ENCODE peak calls at places on chromosome 2, in five cellular contexts. One of them, this sample, is unnamed.

GRCh38 chr2:109403841-109404201 is 209.9 kb downstream of the SEPTIN10 start:
- DNase-seq in IMR-90: peak
- DNase-seq in endodermal cell: no peak
- DNase-seq in fibroblast of lung: no peak
- DNase-seq in SK-N-SH: no peak
- DNase-seq in this sample: peak

GRCh38 chr2:16626497-16626896 is 39.1 kb downstream of the CYRIA start:
- DNase-seq in IMR-90: peak
- DNase-seq in endodermal cell: no peak
- DNase-seq in fibroblast of lung: peak
- DNase-seq in SK-N-SH: no peak
- DNase-seq in this sample: peak

GRCh38 chr2:228444156-228444555 is 262.7 kb upstream of the SPHKAP start:
- DNase-seq in IMR-90: no peak
- DNase-seq in endodermal cell: no peak
- DNase-seq in fibroblast of lung: no peak
- DNase-seq in SK-N-SH: no peak
- DNase-seq in this sample: no peak

GRCh38 chr2:241130316-241130715 is 19.0 kb downstream of the PASK start:
- DNase-seq in IMR-90: no peak
- DNase-seq in endodermal cell: no peak
- DNase-seq in fibroblast of lung: no peak
- DNase-seq in SK-N-SH: no peak
- DNase-seq in this sample: no peak

GRCh38 chr2:55966431-55967118 is 43.0 kb upstream of the EFEMP1 start:
- DNase-seq in IMR-90: peak
- DNase-seq in endodermal cell: no peak
- DNase-seq in fibroblast of lung: peak
- DNase-seq in SK-N-SH: no peak
- DNase-seq in this sample: peak

GRCh38 chr2:75464348-75464946 is 96.3 kb downstream of the EVA1A start:
- DNase-seq in IMR-90: peak
- DNase-seq in endodermal cell: peak
- DNase-seq in fibroblast of lung: peak
- DNase-seq in SK-N-SH: peak
- DNase-seq in this sample: peak

GRCh38 chr2:227228061-227228667 is 63.7 kb downstream of the COL4A3 start:
- DNase-seq in IMR-90: no peak
- DNase-seq in endodermal cell: peak
- DNase-seq in fibroblast of lung: no peak
- DNase-seq in SK-N-SH: peak
- DNase-seq in this sample: peak

GRCh38 chr2:129661942-129662341 is 317.5 kb upstream of the RAB6C start:
- DNase-seq in IMR-90: no peak
- DNase-seq in endodermal cell: no peak
- DNase-seq in fibroblast of lung: no peak
- DNase-seq in SK-N-SH: no peak
- DNase-seq in this sample: no peak

GRCh38 chr2:137133231-137133630 is 367.9 kb downstream of the THSD7B start:
- DNase-seq in IMR-90: no peak
- DNase-seq in endodermal cell: no peak
- DNase-seq in fibroblast of lung: no peak
- DNase-seq in SK-N-SH: no peak
- DNase-seq in this sample: no peak

GRCh38 chr2:217974389-217975005 is 28.3 kb downstream of the TNS1 start:
- DNase-seq in IMR-90: no peak
- DNase-seq in endodermal cell: no peak
- DNase-seq in fibroblast of lung: no peak
- DNase-seq in SK-N-SH: no peak
- DNase-seq in this sample: no peak

GRCh38 chr2:37984589-37984988 is 59.5 kb downstream of the RMDN2 start:
- DNase-seq in IMR-90: peak
- DNase-seq in endodermal cell: no peak
- DNase-seq in fibroblast of lung: peak
- DNase-seq in SK-N-SH: no peak
- DNase-seq in this sample: peak

GRCh38 chr2:86062043-86062442 is 43.6 kb downstream of the POLR1A start:
- DNase-seq in IMR-90: peak
- DNase-seq in endodermal cell: no peak
- DNase-seq in fibroblast of lung: peak
- DNase-seq in SK-N-SH: no peak
- DNase-seq in this sample: peak

GRCh38 chr2:11546072-11546471 is 12.2 kb downstream of the GREB1 start:
- DNase-seq in IMR-90: no peak
- DNase-seq in endodermal cell: no peak
- DNase-seq in fibroblast of lung: no peak
- DNase-seq in SK-N-SH: no peak
- DNase-seq in this sample: no peak

GRCh38 chr2:215896921-215897320 is 116.4 kb downstream of the MREG start:
- DNase-seq in IMR-90: no peak
- DNase-seq in endodermal cell: no peak
- DNase-seq in fibroblast of lung: no peak
- DNase-seq in SK-N-SH: no peak
- DNase-seq in this sample: no peak

GRCh38 chr2:103669579-103669978 is 907.7 kb downstream of the TMEM182 start:
- DNase-seq in IMR-90: no peak
- DNase-seq in endodermal cell: no peak
- DNase-seq in fibroblast of lung: no peak
- DNase-seq in SK-N-SH: no peak
- DNase-seq in this sample: no peak

GRCh38 chr2:206688992-206689391 is 29.2 kb downstream of the DYTN start:
- DNase-seq in IMR-90: no peak
- DNase-seq in endodermal cell: no peak
- DNase-seq in fibroblast of lung: no peak
- DNase-seq in SK-N-SH: no peak
- DNase-seq in this sample: no peak

GRCh38 chr2:176117162-176117822 is 714 bp downstream of the HOXD10 start:
- DNase-seq in IMR-90: no peak
- DNase-seq in endodermal cell: peak
- DNase-seq in fibroblast of lung: no peak
- DNase-seq in SK-N-SH: no peak
- DNase-seq in this sample: no peak

GRCh38 chr2:96681540-96681939 is 39.0 kb downstream of the FER1L5 start:
- DNase-seq in IMR-90: no peak
- DNase-seq in endodermal cell: no peak
- DNase-seq in fibroblast of lung: no peak
- DNase-seq in SK-N-SH: no peak
- DNase-seq in this sample: no peak

GRCh38 chr2:164735309-164735919 is 106.2 kb downstream of the COBLL1 start:
- DNase-seq in IMR-90: no peak
- DNase-seq in endodermal cell: no peak
- DNase-seq in fibroblast of lung: no peak
- DNase-seq in SK-N-SH: no peak
- DNase-seq in this sample: peak

GRCh38 chr2:16662440-16662839 is 3.2 kb downstream of the CYRIA start:
- DNase-seq in IMR-90: peak
- DNase-seq in endodermal cell: peak
- DNase-seq in fibroblast of lung: peak
- DNase-seq in SK-N-SH: no peak
- DNase-seq in this sample: no peak

GRCh38 chr2:112646102-112646719 is 472 bp downstream of the SLC20A1 start:
- DNase-seq in IMR-90: no peak
- DNase-seq in endodermal cell: no peak
- DNase-seq in fibroblast of lung: no peak
- DNase-seq in SK-N-SH: peak
- DNase-seq in this sample: peak

GRCh38 chr2:121888189-121888557 is 132.7 kb downstream of the TSN start:
- DNase-seq in IMR-90: no peak
- DNase-seq in endodermal cell: peak
- DNase-seq in fibroblast of lung: no peak
- DNase-seq in SK-N-SH: no peak
- DNase-seq in this sample: no peak

GRCh38 chr2:232568161-232568560 is 17.7 kb downstream of the EIF4E2 start:
- DNase-seq in IMR-90: peak
- DNase-seq in endodermal cell: no peak
- DNase-seq in fibroblast of lung: peak
- DNase-seq in SK-N-SH: no peak
- DNase-seq in this sample: peak

GRCh38 chr2:154449951-154450658 is 248.4 kb upstream of the KCNJ3 start:
- DNase-seq in IMR-90: no peak
- DNase-seq in endodermal cell: no peak
- DNase-seq in fibroblast of lung: no peak
- DNase-seq in SK-N-SH: no peak
- DNase-seq in this sample: no peak

GRCh38 chr2:119491776-119492525 is 32.3 kb downstream of the SCTR start:
- DNase-seq in IMR-90: peak
- DNase-seq in endodermal cell: peak
- DNase-seq in fibroblast of lung: peak
- DNase-seq in SK-N-SH: no peak
- DNase-seq in this sample: peak

GRCh38 chr2:20561703-20562454 is 89.0 kb downstream of the HS1BP3 start:
- DNase-seq in IMR-90: peak
- DNase-seq in endodermal cell: peak
- DNase-seq in fibroblast of lung: peak
- DNase-seq in SK-N-SH: no peak
- DNase-seq in this sample: peak

GRCh38 chr2:204604061-204604460 is 58.8 kb downstream of the PARD3B start:
- DNase-seq in IMR-90: peak
- DNase-seq in endodermal cell: no peak
- DNase-seq in fibroblast of lung: no peak
- DNase-seq in SK-N-SH: no peak
- DNase-seq in this sample: peak

GRCh38 chr2:230643576-230644291 is 68.9 kb upstream of the CAB39 start:
- DNase-seq in IMR-90: no peak
- DNase-seq in endodermal cell: peak
- DNase-seq in fibroblast of lung: no peak
- DNase-seq in SK-N-SH: no peak
- DNase-seq in this sample: no peak

GRCh38 chr2:23091900-23092299 is 293.1 kb upstream of the KLHL29 start:
- DNase-seq in IMR-90: no peak
- DNase-seq in endodermal cell: no peak
- DNase-seq in fibroblast of lung: no peak
- DNase-seq in SK-N-SH: no peak
- DNase-seq in this sample: no peak

GRCh38 chr2:132463719-132464118 is 47.1 kb downstream of the GPR39 start:
- DNase-seq in IMR-90: no peak
- DNase-seq in endodermal cell: no peak
- DNase-seq in fibroblast of lung: no peak
- DNase-seq in SK-N-SH: no peak
- DNase-seq in this sample: no peak

GRCh38 chr2:47129191-47129711 is 25.9 kb downstream of the STPG4 start:
- DNase-seq in IMR-90: no peak
- DNase-seq in endodermal cell: peak
- DNase-seq in fibroblast of lung: no peak
- DNase-seq in SK-N-SH: no peak
- DNase-seq in this sample: no peak

GRCh38 chr2:233700028-233700635 is 7.4 kb downstream of the UGT1A6 start:
- DNase-seq in IMR-90: peak
- DNase-seq in endodermal cell: no peak
- DNase-seq in fibroblast of lung: peak
- DNase-seq in SK-N-SH: peak
- DNase-seq in this sample: peak

DNA sequence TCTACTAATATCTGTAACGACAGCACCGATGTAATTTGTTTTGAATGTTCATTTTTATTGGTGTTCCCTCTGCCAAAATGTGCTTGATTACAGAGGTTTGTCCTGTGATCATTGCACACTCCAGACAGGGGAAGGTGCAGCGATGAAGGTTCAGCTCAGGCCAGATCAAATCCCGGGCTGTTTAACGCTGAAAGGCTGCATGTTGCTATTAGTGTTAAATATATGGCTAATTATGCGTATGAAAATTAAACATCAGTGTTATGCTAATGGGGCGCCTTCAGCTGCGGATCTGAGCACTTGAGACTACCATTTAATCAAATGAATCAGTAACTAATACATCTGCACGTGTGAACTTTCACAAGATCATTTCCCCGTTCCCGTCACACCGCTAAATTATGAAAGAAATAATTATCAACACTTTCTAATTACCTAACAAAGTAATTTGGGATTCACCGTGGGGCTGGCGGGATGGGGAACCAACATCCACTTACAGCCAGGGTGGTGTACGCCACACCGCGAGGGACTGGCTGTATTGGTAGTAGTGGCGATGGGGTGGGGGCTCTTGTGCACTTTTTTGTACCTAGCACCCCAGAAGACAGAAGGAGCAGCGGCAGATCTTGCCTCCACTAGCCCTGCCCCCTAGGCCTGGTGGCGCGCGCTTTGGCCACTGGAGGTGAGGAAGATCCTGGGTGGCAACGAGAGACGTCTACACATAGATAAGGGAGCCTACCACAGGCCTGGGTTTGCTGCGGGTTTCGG is 1.4 kb upstream of the DLX1 start:
- DNase-seq in IMR-90: no peak
- DNase-seq in endodermal cell: peak
- DNase-seq in fibroblast of lung: no peak
- DNase-seq in SK-N-SH: peak
- DNase-seq in this sample: peak
- H3K9ac ChIP-seq in IMR-90: no peak
- H3K9ac ChIP-seq in endodermal cell: no peak
- H3K9ac ChIP-seq in fibroblast of lung: no peak
- H3K9ac ChIP-seq in SK-N-SH: no peak
- H3K9ac ChIP-seq in this sample: peak

DNA sequence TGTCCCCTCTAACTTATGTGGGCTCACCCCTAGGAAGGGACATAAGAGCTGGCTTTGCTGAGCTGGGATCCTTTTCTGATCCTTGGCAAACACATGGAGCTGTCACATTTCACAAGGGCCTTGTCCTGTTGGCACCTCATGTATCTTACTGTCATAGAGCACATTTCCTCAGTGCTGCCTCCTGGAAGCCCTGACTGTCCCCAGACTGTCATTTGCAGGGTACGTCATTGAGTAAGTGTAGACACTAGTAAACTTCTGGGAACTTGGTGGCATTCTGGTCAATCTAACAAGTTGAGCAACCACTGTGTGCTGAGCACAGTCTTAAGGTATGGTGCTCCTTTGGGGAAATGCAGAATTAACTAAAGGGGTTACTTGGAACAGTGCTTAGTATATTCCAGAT is 94.5 kb upstream of the IL1R2 start:
- DNase-seq in IMR-90: no peak
- DNase-seq in endodermal cell: no peak
- DNase-seq in fibroblast of lung: no peak
- DNase-seq in SK-N-SH: no peak
- DNase-seq in this sample: no peak
- H3K9ac ChIP-seq in IMR-90: no peak
- H3K9ac ChIP-seq in endodermal cell: no peak
- H3K9ac ChIP-seq in fibroblast of lung: no peak
- H3K9ac ChIP-seq in SK-N-SH: no peak
- H3K9ac ChIP-seq in this sample: no peak

DNA sequence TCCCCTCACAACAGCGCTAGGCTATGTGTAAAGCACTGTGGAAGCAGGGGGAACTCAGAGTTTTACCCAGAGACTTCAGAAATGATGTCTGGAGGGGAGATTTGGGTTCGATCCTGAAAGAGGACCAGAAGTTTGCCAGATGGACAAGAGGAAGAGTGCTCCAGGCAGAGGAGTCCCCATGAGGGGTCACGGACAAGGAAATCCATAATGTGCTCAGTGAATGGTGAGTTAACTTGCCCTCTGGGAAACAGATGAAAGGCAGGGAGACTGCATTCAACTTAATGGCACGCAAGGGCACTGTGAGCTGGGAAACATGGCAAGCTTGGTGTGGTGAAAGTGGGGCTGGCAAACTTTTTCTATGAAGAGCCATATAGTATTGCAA is 6.0 kb upstream of the ASAP2 start:
- DNase-seq in IMR-90: no peak
- DNase-seq in endodermal cell: no peak
- DNase-seq in fibroblast of lung: no peak
- DNase-seq in SK-N-SH: no peak
- DNase-seq in this sample: no peak
- H3K9ac ChIP-seq in IMR-90: no peak
- H3K9ac ChIP-seq in endodermal cell: no peak
- H3K9ac ChIP-seq in fibroblast of lung: no peak
- H3K9ac ChIP-seq in SK-N-SH: no peak
- H3K9ac ChIP-seq in this sample: peak

GRCh38 chr2:42452545-42452944 is 41.2 kb downstream of the KCNG3 start:
- DNase-seq in IMR-90: no peak
- DNase-seq in endodermal cell: no peak
- DNase-seq in fibroblast of lung: no peak
- DNase-seq in SK-N-SH: no peak
- DNase-seq in this sample: no peak
- H3K9ac ChIP-seq in IMR-90: no peak
- H3K9ac ChIP-seq in endodermal cell: no peak
- H3K9ac ChIP-seq in fibroblast of lung: no peak
- H3K9ac ChIP-seq in SK-N-SH: no peak
- H3K9ac ChIP-seq in this sample: no peak